ENCODE peak calls at places on chromosomes 16 and 17, in seven cellular contexts. One of them, this sample, is unnamed. For H3K9me3, the result is how much of the 10 kb centered on the place peaks cover.

GRCh38 chr16:14300631-14301149 is 229.6 kb downstream of the MRTFB start:
- DNase-seq in adrenal gland: peak
- DNase-seq in MG63: peak
- DNase-seq in upper lobe of right lung: peak
- DNase-seq in colonic mucosa: peak
- DNase-seq in ovary: peak
- DNase-seq in PC-9: peak
- DNase-seq in this sample: peak

GRCh38 chr17:66018786-66019185 is 173.1 kb downstream of the CEP112 start:
- DNase-seq in colonic mucosa: no peak
- DNase-seq in PC-9: no peak
- DNase-seq in upper lobe of right lung: no peak
- DNase-seq in adrenal gland: no peak
- DNase-seq in ovary: no peak
- DNase-seq in MG63: no peak
- DNase-seq in this sample: no peak

GRCh38 chr17:40018211-40019121 is 3.2 kb downstream of the CSF3 start:
- DNase-seq in upper lobe of right lung: no peak
- DNase-seq in PC-9: no peak
- DNase-seq in adrenal gland: peak
- DNase-seq in MG63: no peak
- DNase-seq in ovary: peak
- DNase-seq in colonic mucosa: no peak
- DNase-seq in this sample: no peak

GRCh38 chr17:30273373-30273772 is 18.4 kb downstream of the BLMH start:
- DNase-seq in colonic mucosa: no peak
- DNase-seq in MG63: no peak
- DNase-seq in ovary: no peak
- DNase-seq in PC-9: no peak
- DNase-seq in upper lobe of right lung: no peak
- DNase-seq in adrenal gland: no peak
- DNase-seq in this sample: no peak

GRCh38 chr17:68812876-68813584 is 142.2 kb downstream of the ABCA8 start:
- DNase-seq in PC-9: no peak
- DNase-seq in MG63: no peak
- DNase-seq in ovary: no peak
- DNase-seq in upper lobe of right lung: no peak
- DNase-seq in adrenal gland: no peak
- DNase-seq in colonic mucosa: no peak
- DNase-seq in this sample: no peak

GRCh38 chr17:15447928-15448579 is 19.4 kb downstream of the CDRT4 start:
- DNase-seq in ovary: no peak
- DNase-seq in MG63: no peak
- DNase-seq in colonic mucosa: no peak
- DNase-seq in adrenal gland: peak
- DNase-seq in PC-9: no peak
- DNase-seq in upper lobe of right lung: no peak
- DNase-seq in this sample: no peak

GRCh38 chr17:39979865-39980401 is 674 bp upstream of the PSMD3 start:
- DNase-seq in colonic mucosa: peak
- DNase-seq in MG63: peak
- DNase-seq in adrenal gland: peak
- DNase-seq in PC-9: no peak
- DNase-seq in upper lobe of right lung: no peak
- DNase-seq in ovary: peak
- DNase-seq in this sample: no peak

GRCh38 chr17:1124896-1125774 is 54.6 kb downstream of the ABR start:
- DNase-seq in PC-9: no peak
- DNase-seq in colonic mucosa: no peak
- DNase-seq in ovary: no peak
- DNase-seq in adrenal gland: no peak
- DNase-seq in upper lobe of right lung: no peak
- DNase-seq in MG63: no peak
- DNase-seq in this sample: no peak

GRCh38 chr17:31564883-31565297 is 173.4 kb downstream of the RAB11FIP4 start:
- DNase-seq in adrenal gland: no peak
- DNase-seq in MG63: peak
- DNase-seq in PC-9: peak
- DNase-seq in colonic mucosa: no peak
- DNase-seq in ovary: peak
- DNase-seq in upper lobe of right lung: no peak
- DNase-seq in this sample: no peak

GRCh38 chr17:64200080-64201042 is 62.7 kb downstream of the TEX2 start:
- DNase-seq in MG63: no peak
- DNase-seq in colonic mucosa: no peak
- DNase-seq in PC-9: peak
- DNase-seq in ovary: no peak
- DNase-seq in upper lobe of right lung: no peak
- DNase-seq in adrenal gland: peak
- DNase-seq in this sample: no peak

GRCh38 chr17:18319604-18320256 is 4.6 kb downstream of the SMCR8 start:
- DNase-seq in PC-9: no peak
- DNase-seq in adrenal gland: peak
- DNase-seq in MG63: no peak
- DNase-seq in ovary: no peak
- DNase-seq in colonic mucosa: no peak
- DNase-seq in upper lobe of right lung: no peak
- DNase-seq in this sample: peak

GRCh38 chr17:3030096-3030495 is 33.3 kb downstream of the OR1D5 start:
- DNase-seq in colonic mucosa: no peak
- DNase-seq in upper lobe of right lung: no peak
- DNase-seq in MG63: no peak
- DNase-seq in ovary: no peak
- DNase-seq in adrenal gland: peak
- DNase-seq in PC-9: no peak
- DNase-seq in this sample: peak

GRCh38 chr16:49693445-49693844 is 162.5 kb downstream of the ZNF423 start:
- DNase-seq in PC-9: no peak
- DNase-seq in upper lobe of right lung: no peak
- DNase-seq in MG63: no peak
- DNase-seq in adrenal gland: no peak
- DNase-seq in ovary: no peak
- DNase-seq in colonic mucosa: no peak
- DNase-seq in this sample: no peak

GRCh38 chr17:41407226-41407625 is 9.8 kb upstream of the KRT31 start:
- DNase-seq in ovary: no peak
- DNase-seq in MG63: no peak
- DNase-seq in adrenal gland: no peak
- DNase-seq in colonic mucosa: no peak
- DNase-seq in upper lobe of right lung: no peak
- DNase-seq in PC-9: no peak
- DNase-seq in this sample: no peak

GRCh38 chr16:25030420-25031131 is 15.4 kb upstream of the ARHGAP17 start:
- DNase-seq in PC-9: no peak
- DNase-seq in MG63: no peak
- DNase-seq in adrenal gland: no peak
- DNase-seq in upper lobe of right lung: no peak
- DNase-seq in ovary: no peak
- DNase-seq in colonic mucosa: no peak
- DNase-seq in this sample: no peak

GRCh38 chr16:74999683-75000480 is 1.1 kb downstream of the ZNRF1 start:
- DNase-seq in PC-9: peak
- DNase-seq in adrenal gland: peak
- DNase-seq in upper lobe of right lung: peak
- DNase-seq in colonic mucosa: peak
- DNase-seq in MG63: peak
- DNase-seq in ovary: peak
- DNase-seq in this sample: peak

GRCh38 chr17:80034977-80035686 is 540 bp downstream of the TBC1D16 start:
- DNase-seq in PC-9: peak
- DNase-seq in upper lobe of right lung: peak
- DNase-seq in MG63: peak
- DNase-seq in adrenal gland: peak
- DNase-seq in ovary: peak
- DNase-seq in colonic mucosa: peak
- DNase-seq in this sample: peak

GRCh38 chr16:65728172-65728571 is 606.3 kb upstream of the CDH11 start:
- DNase-seq in adrenal gland: no peak
- DNase-seq in PC-9: no peak
- DNase-seq in MG63: no peak
- DNase-seq in ovary: no peak
- DNase-seq in upper lobe of right lung: no peak
- DNase-seq in colonic mucosa: no peak
- DNase-seq in this sample: no peak

GRCh38 chr17:16211601-16212000 is 3.7 kb downstream of the NCOR1 start:
- DNase-seq in PC-9: no peak
- DNase-seq in adrenal gland: no peak
- DNase-seq in colonic mucosa: no peak
- DNase-seq in upper lobe of right lung: no peak
- DNase-seq in ovary: no peak
- DNase-seq in MG63: no peak
- DNase-seq in this sample: no peak

GRCh38 chr17:35101036-35101435 is 18.6 kb downstream of the RAD51D start:
- DNase-seq in ovary: no peak
- DNase-seq in PC-9: no peak
- DNase-seq in upper lobe of right lung: no peak
- DNase-seq in colonic mucosa: no peak
- DNase-seq in adrenal gland: no peak
- DNase-seq in MG63: no peak
- DNase-seq in this sample: no peak

GRCh38 chr16:66740533-66740932 is 10.9 kb downstream of the DYNC1LI2 start:
- DNase-seq in adrenal gland: no peak
- DNase-seq in PC-9: no peak
- DNase-seq in upper lobe of right lung: no peak
- DNase-seq in MG63: no peak
- DNase-seq in ovary: no peak
- DNase-seq in colonic mucosa: peak
- DNase-seq in this sample: peak

GRCh38 chr17:40819528-40820125 is 2.8 kb downstream of the KRT10 start:
- DNase-seq in MG63: no peak
- DNase-seq in upper lobe of right lung: no peak
- DNase-seq in colonic mucosa: no peak
- DNase-seq in PC-9: no peak
- DNase-seq in adrenal gland: peak
- DNase-seq in ovary: no peak
- DNase-seq in this sample: no peak

GRCh38 chr17:28533091-28533670 is 19.2 kb downstream of the UNC119 start:
- DNase-seq in ovary: no peak
- DNase-seq in PC-9: no peak
- DNase-seq in colonic mucosa: no peak
- DNase-seq in upper lobe of right lung: no peak
- DNase-seq in MG63: peak
- DNase-seq in adrenal gland: no peak
- DNase-seq in this sample: no peak

GRCh38 chr17:28334176-28334575 is 1.1 kb downstream of the IFT20 start:
- DNase-seq in upper lobe of right lung: no peak
- DNase-seq in colonic mucosa: no peak
- DNase-seq in ovary: no peak
- DNase-seq in PC-9: no peak
- DNase-seq in MG63: no peak
- DNase-seq in adrenal gland: no peak
- DNase-seq in this sample: no peak

GRCh38 chr17:22703204-22703603 is 1010.9 kb downstream of the KCNJ18 start:
- DNase-seq in colonic mucosa: no peak
- DNase-seq in upper lobe of right lung: no peak
- DNase-seq in PC-9: no peak
- DNase-seq in adrenal gland: no peak
- DNase-seq in ovary: no peak
- DNase-seq in MG63: no peak
- DNase-seq in this sample: no peak

GRCh38 chr17:22704674-22705073 is 1012.4 kb downstream of the KCNJ18 start:
- DNase-seq in ovary: no peak
- DNase-seq in upper lobe of right lung: no peak
- DNase-seq in adrenal gland: no peak
- DNase-seq in PC-9: no peak
- DNase-seq in MG63: no peak
- DNase-seq in colonic mucosa: no peak
- DNase-seq in this sample: peak

GRCh38 chr17:22703786-22704441 is 1011.6 kb downstream of the KCNJ18 start:
- DNase-seq in adrenal gland: no peak
- DNase-seq in colonic mucosa: no peak
- DNase-seq in PC-9: no peak
- DNase-seq in ovary: no peak
- DNase-seq in upper lobe of right lung: no peak
- DNase-seq in MG63: no peak
- DNase-seq in this sample: no peak

DNA sequence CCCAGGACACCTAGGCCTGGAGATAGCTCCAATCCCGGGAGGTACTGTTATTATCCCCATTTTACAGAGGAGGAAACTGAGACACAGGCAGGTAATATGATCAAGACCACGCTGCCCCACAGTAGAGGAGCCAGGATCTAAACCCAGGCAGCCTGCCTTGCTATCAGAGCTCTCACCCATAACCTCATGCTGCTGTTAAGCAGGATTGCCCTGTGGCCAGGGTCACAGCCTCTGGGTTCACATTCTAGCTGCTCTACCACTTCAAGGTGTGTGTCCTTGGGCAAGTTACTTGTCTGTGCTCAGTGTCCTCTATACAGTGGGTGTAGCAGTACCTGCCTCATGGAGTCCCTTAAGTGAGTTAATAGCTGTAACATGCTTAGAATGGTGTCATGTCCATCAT is 1015.3 kb downstream of the KCNJ18 start:
- DNase-seq in ovary: no peak
- DNase-seq in upper lobe of right lung: no peak
- DNase-seq in colonic mucosa: no peak
- DNase-seq in MG63: no peak
- DNase-seq in PC-9: no peak
- DNase-seq in adrenal gland: no peak
- DNase-seq in this sample: no peak
- H3K9me3 ChIP-seq in ovary: under half
- H3K9me3 ChIP-seq in upper lobe of right lung: under half
- H3K9me3 ChIP-seq in colonic mucosa: under half
- H3K9me3 ChIP-seq in MG63: under half
- H3K9me3 ChIP-seq in PC-9: under half
- H3K9me3 ChIP-seq in adrenal gland: under half
- H3K9me3 ChIP-seq in this sample: under half

GRCh38 chr16:35140293-35140986 is 1681.0 kb downstream of the TP53TG3F start:
- DNase-seq in ovary: no peak
- DNase-seq in adrenal gland: no peak
- DNase-seq in colonic mucosa: no peak
- DNase-seq in PC-9: no peak
- DNase-seq in MG63: no peak
- DNase-seq in upper lobe of right lung: peak
- DNase-seq in this sample: no peak
- H3K9me3 ChIP-seq in ovary: under half
- H3K9me3 ChIP-seq in adrenal gland: under half
- H3K9me3 ChIP-seq in colonic mucosa: under half
- H3K9me3 ChIP-seq in PC-9: under half
- H3K9me3 ChIP-seq in MG63: under half
- H3K9me3 ChIP-seq in upper lobe of right lung: under half
- H3K9me3 ChIP-seq in this sample: under half

GRCh38 chr16:35713762-35714650 is 2254.6 kb downstream of the TP53TG3F start:
- DNase-seq in PC-9: no peak
- DNase-seq in colonic mucosa: no peak
- DNase-seq in adrenal gland: no peak
- DNase-seq in MG63: no peak
- DNase-seq in upper lobe of right lung: no peak
- DNase-seq in ovary: no peak
- DNase-seq in this sample: no peak
- H3K9me3 ChIP-seq in PC-9: under half
- H3K9me3 ChIP-seq in colonic mucosa: under half
- H3K9me3 ChIP-seq in adrenal gland: under half
- H3K9me3 ChIP-seq in MG63: under half
- H3K9me3 ChIP-seq in upper lobe of right lung: under half
- H3K9me3 ChIP-seq in ovary: under half
- H3K9me3 ChIP-seq in this sample: under half

DNA sequence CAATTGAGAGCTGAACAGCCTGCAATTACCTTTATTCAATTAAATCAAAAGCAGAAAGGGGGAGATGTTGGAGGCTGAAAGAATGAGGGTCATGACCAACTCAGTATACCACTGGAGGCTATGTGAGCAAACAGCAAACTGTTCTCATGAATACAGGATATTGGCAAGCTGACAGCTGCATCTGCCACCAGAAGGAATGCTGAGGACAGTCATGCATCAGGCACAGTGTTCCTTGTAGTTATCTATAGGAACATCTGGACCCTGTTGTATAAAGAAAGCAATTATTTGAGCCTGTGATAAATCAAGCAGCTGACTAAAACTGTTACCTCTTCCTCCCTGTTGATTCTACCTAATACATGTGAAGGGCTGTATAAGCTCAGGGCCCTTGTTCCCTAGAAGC is 2064.6 kb downstream of the TP53TG3F start:
- DNase-seq in PC-9: no peak
- DNase-seq in upper lobe of right lung: no peak
- DNase-seq in ovary: no peak
- DNase-seq in adrenal gland: no peak
- DNase-seq in MG63: no peak
- DNase-seq in colonic mucosa: no peak
- DNase-seq in this sample: no peak
- H3K9me3 ChIP-seq in PC-9: under half
- H3K9me3 ChIP-seq in upper lobe of right lung: under half
- H3K9me3 ChIP-seq in ovary: under half
- H3K9me3 ChIP-seq in adrenal gland: under half
- H3K9me3 ChIP-seq in MG63: under half
- H3K9me3 ChIP-seq in colonic mucosa: under half
- H3K9me3 ChIP-seq in this sample: under half